ENCODE peak calls at places on chromosomes 2 and 18, in five cellular contexts. W is uterus, E is OCI-LY7, P is hepatocyte, J is neural progenitor cell. H is an unnamed sample. For H3K9me3 and H3K36me3, the result is how much of the 10 kb centered on the place peaks cover.

GRCh38 chr2:163527381-163527780 is 208.4 kb downstream of the FIGN start:
- DNase-seq in W (no peak), E (no peak), J (no peak), P (no peak), H (no peak)

GRCh38 chr18:11761553-11761952 is 72.5 kb downstream of the GNAL start:
- DNase-seq in E (peak), P (peak), W (no peak), J (peak), H (no peak)

GRCh38 chr2:159015174-159015573 is 46.7 kb downstream of the TANC1 start:
- DNase-seq in W (no peak), P (no peak), E (no peak), J (no peak), H (no peak)

GRCh38 chr2:40431600-40431955 is 20.3 kb downstream of the SLC8A1 start:
- DNase-seq in J (no peak), W (peak), P (no peak), E (no peak), H (no peak)

GRCh38 chr2:68878071-68878711 is 7.0 kb upstream of the BMP10 start:
- DNase-seq in P (no peak), W (no peak), E (no peak), J (no peak), H (no peak)

GRCh38 chr18:65754121-65754520 is 3.3 kb downstream of the CDH7 start:
- DNase-seq in J (no peak), E (no peak), W (no peak), P (no peak), H (no peak)

GRCh38 chr2:239240480-239240881 is 160.3 kb downstream of the HDAC4 start:
- DNase-seq in J (no peak), P (no peak), E (no peak), W (peak), H (peak)

GRCh38 chr18:55322176-55322735 is 265.7 kb downstream of the TCF4 start:
- DNase-seq in E (peak), J (peak), P (peak), W (peak), H (peak)

GRCh38 chr2:54575379-54575888 is 119.3 kb downstream of the SPTBN1 start:
- DNase-seq in E (no peak), W (no peak), P (peak), J (no peak), H (no peak)

GRCh38 chr2:199955007-199955338 is 318 bp downstream of the TYW5 start:
- DNase-seq in P (no peak), J (peak), E (no peak), W (no peak), H (no peak)

GRCh38 chr2:223731503-223731902 is 105.9 kb downstream of the AP1S3 start:
- DNase-seq in E (no peak), J (no peak), P (no peak), W (no peak), H (no peak)

GRCh38 chr2:200615247-200615646 is 29.4 kb downstream of the AOX1 start:
- DNase-seq in J (no peak), E (no peak), P (peak), W (no peak), H (no peak)

GRCh38 chr2:53490659-53491058 is 276.9 kb upstream of the CHAC2 start:
- DNase-seq in P (peak), W (peak), J (no peak), E (no peak), H (peak)

GRCh38 chr2:219650426-219651248 is 23.2 kb downstream of the SLC4A3 start:
- DNase-seq in P (no peak), E (no peak), W (no peak), J (no peak), H (no peak)

DNA sequence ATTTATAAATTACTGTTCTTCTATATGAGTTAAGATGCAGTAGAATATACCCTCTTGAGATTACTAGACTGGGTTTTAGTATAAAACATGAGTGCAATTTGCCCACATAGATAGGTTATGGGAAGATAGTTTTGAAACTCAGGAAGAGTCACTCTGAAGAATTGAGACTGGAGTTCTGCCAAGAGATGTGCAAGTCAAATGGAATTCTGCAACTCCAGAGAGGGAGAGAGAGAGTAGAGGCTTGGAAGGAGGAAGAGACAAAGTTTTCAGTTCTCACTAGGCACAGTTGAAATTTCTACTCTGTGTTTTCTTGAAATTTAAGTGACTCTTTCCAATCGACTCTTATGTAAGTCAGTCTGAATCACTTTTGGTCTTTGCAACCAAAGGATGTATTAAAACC is 878.8 kb downstream of the TSN start:
- DNase-seq in E (no peak), W (no peak), P (peak), J (no peak), H (no peak)
- H3K27ac ChIP-seq in E (no peak), W (no peak), P (peak), J (no peak), H (no peak)

GRCh38 chr2:95388091-95388692 is 14.3 kb upstream of the FAHD2A start:
- DNase-seq in W (peak), J (no peak), P (no peak), E (no peak), H (no peak)
- H3K9me3 ChIP-seq in W (under half), J (under half), P (under half), E (under half), H (under half)

GRCh38 chr2:84424152-84424551 is 34.9 kb downstream of the SUCLG1 start:
- DNase-seq in J (no peak), E (peak), W (no peak), P (no peak), H (no peak)
- H3K36me3 ChIP-seq in J (under half), E (half or more), W (under half), P (under half), H (under half)

GRCh38 chr18:31512203-31512764 is 14.3 kb downstream of the DSG2 start:
- DNase-seq in W (no peak), E (no peak), J (no peak), P (peak), H (no peak)
- H3K27ac ChIP-seq in W (no peak), E (no peak), J (no peak), P (peak), H (no peak)